ENCODE peak calls at places on chromosomes 3 and 15, in five cellular contexts. Q is aorta, U is lung, D is Right ventricle myocardium superior, W is SK-N-SH. H is an unnamed sample.

GRCh38 chr3:51340989-51341636 is 44.0 kb upstream of the MANF start:
- DNase-seq in Q (no peak), U (no peak), D (no peak), W (no peak), H (no peak)

GRCh38 chr15:90660195-90660995 is 56.8 kb upstream of the BLM start:
- DNase-seq in Q (peak), U (peak), D (peak), W (no peak), H (peak)

GRCh38 chr3:196513697-196514349 is 1.3 kb downstream of the SMCO1 start:
- DNase-seq in Q (no peak), U (no peak), D (no peak), W (no peak), H (no peak)

GRCh38 chr3:35335703-35336102 is 303.6 kb upstream of the ARPP21 start:
- DNase-seq in Q (no peak), U (no peak), D (no peak), W (no peak), H (no peak)

GRCh38 chr3:184338538-184338945 is 1.1 kb downstream of the FAM131A start:
- DNase-seq in Q (peak), U (no peak), D (peak), W (peak), H (peak)

GRCh38 chr15:90001683-90002427 is 731 bp downstream of the ZNF710 start:
- DNase-seq in Q (peak), U (peak), D (peak), W (peak), H (peak)

GRCh38 chr3:138775254-138775595 is 59.5 kb downstream of the PIK3CB start:
- DNase-seq in Q (no peak), U (no peak), D (no peak), W (no peak), H (no peak)

GRCh38 chr15:74302821-74303359 is 64.6 kb downstream of the CYP11A1 start:
- DNase-seq in Q (no peak), U (peak), D (no peak), W (peak), H (peak)

GRCh38 chr3:154885016-154885415 is 195.1 kb upstream of the MME start:
- DNase-seq in Q (no peak), U (no peak), D (no peak), W (no peak), H (no peak)

GRCh38 chr3:141063831-141064230 is 12.7 kb downstream of the SPSB4 start:
- DNase-seq in Q (no peak), U (no peak), D (no peak), W (peak), H (no peak)

GRCh38 chr3:149813367-149814281 is 609 bp downstream of the RNF13 start:
- DNase-seq in Q (peak), U (peak), D (peak), W (peak), H (no peak)

GRCh38 chr15:99992611-99993231 is 259.5 kb upstream of the LYSMD4 start:
- DNase-seq in Q (no peak), U (no peak), D (no peak), W (no peak), H (no peak)